ENCODE peak calls at places on chromosome 3, in ten cellular contexts. P is anterior cingulate cortex; R is endothelial cell of umbilical vein; W is LHCN-M2; Y is T-helper 1 cell; G is body of pancreas; M is RPMI8226; L is activated naive CD4-positive, alpha-beta T cell treated with anti-CD3 and anti-CD28 coated beads for 36 hours; J is NCI-H1092 treated with DMSO at 0.1 percent for 48 hours; H is left ventricle myocardium superior. Q is an unnamed sample.

GRCh38 chr3:852033-852432 is 240.8 kb upstream of the CNTN6 start:
- DNase-seq in P (no peak), R (no peak), W (no peak), Y (no peak), G (no peak), M (no peak), L (no peak), J (no peak), H (no peak), Q (no peak)

GRCh38 chr3:65489253-65489652 is 549.5 kb downstream of the MAGI1 start:
- DNase-seq in P (no peak), R (no peak), W (no peak), Y (no peak), G (no peak), M (no peak), L (no peak), J (no peak), H (no peak), Q (no peak)

GRCh38 chr3:122183521-122183892 is at the start of gene CASR:
- DNase-seq in P (no peak), R (no peak), W (no peak), Y (no peak), G (peak), M (no peak), L (peak), J (no peak), H (no peak), Q (no peak)

GRCh38 chr3:158768361-158768787 is 33.5 kb upstream of the MFSD1 start:
- DNase-seq in P (no peak), R (peak), W (peak), Y (no peak), G (peak), M (no peak), L (no peak), J (no peak), H (peak), Q (peak)

GRCh38 chr3:16181361-16181760 is 6.9 kb downstream of the GALNT15 start:
- DNase-seq in P (no peak), R (no peak), W (peak), Y (no peak), G (peak), M (no peak), L (no peak), J (no peak), H (peak), Q (no peak)

GRCh38 chr3:52839892-52840545 is 5.2 kb upstream of the MUSTN1 start:
- DNase-seq in P (no peak), R (no peak), W (no peak), Y (no peak), G (no peak), M (no peak), L (no peak), J (no peak), H (peak), Q (no peak)

GRCh38 chr3:170848294-170848917 is 21.6 kb downstream of the RPL22L1 start:
- DNase-seq in P (no peak), R (peak), W (peak), Y (no peak), G (no peak), M (no peak), L (no peak), J (peak), H (no peak), Q (no peak)

GRCh38 chr3:53194218-53195065 is 33.4 kb downstream of the PRKCD start:
- DNase-seq in P (no peak), R (peak), W (peak), Y (no peak), G (peak), M (no peak), L (no peak), J (no peak), H (peak), Q (no peak)

GRCh38 chr3:187265461-187265955 is 26.0 kb downstream of the MASP1 start:
- DNase-seq in P (no peak), R (peak), W (no peak), Y (no peak), G (no peak), M (no peak), L (no peak), J (no peak), H (no peak), Q (no peak)

GRCh38 chr3:77931272-77932009 is 891.5 kb downstream of the ROBO2 start:
- DNase-seq in P (no peak), R (no peak), W (no peak), Y (no peak), G (no peak), M (no peak), L (no peak), J (peak), H (no peak), Q (peak)

GRCh38 chr3:102182162-102182561 is 252.7 kb upstream of the ZPLD1 start:
- DNase-seq in P (no peak), R (no peak), W (peak), Y (no peak), G (peak), M (no peak), L (no peak), J (no peak), H (no peak), Q (no peak)

GRCh38 chr3:62874398-62875102 is 666 bp downstream of the CADPS start:
- DNase-seq in P (peak), R (no peak), W (no peak), Y (peak), G (no peak), M (no peak), L (no peak), J (peak), H (peak), Q (no peak)

Q was measured in HepG2.